ENCODE peak calls at places on chromosomes 12 and 14, in eight cellular contexts. O is dorsolateral prefrontal cortex, J is WERI-Rb-1, X is stomach, M is endothelial cell of umbilical vein, H is pancreas, I is cardiac muscle cell, N is body of pancreas. D is an unnamed sample.

GRCh38 chr12:105083551-105084105 is 630 bp downstream of the ALDH1L2 start:
- DNase-seq in O (peak; percentile 75), J (no peak), X (peak; percentile 58), M (peak; percentile 28), H (peak; percentile 79), I (peak; percentile 19), N (peak; percentile 68), D (no peak)

GRCh38 chr14:94483729-94484275 is 7.8 kb upstream of the SERPINA9 start:
- DNase-seq in O (no peak), J (no peak), X (no peak), M (no peak), H (no peak), I (no peak), N (no peak), D (no peak)

GRCh38 chr12:179131-179884 is 34.6 kb downstream of the SLC6A12 start:
- DNase-seq in O (no peak), J (no peak), X (no peak), M (peak; percentile 8), H (no peak), I (no peak), N (no peak), D (no peak)

GRCh38 chr14:20690848-20691640 is 2.5 kb downstream of the ANG start:
- DNase-seq in O (no peak), J (no peak), X (peak; percentile 45), M (peak; percentile 77), H (peak; percentile 78), I (peak; percentile 81), N (peak; percentile 65), D (no peak)

GRCh38 chr14:24074625-24075484 is 3.5 kb downstream of the CPNE6 start:
- DNase-seq in O (no peak), J (peak; percentile 56), X (peak; percentile 54), M (no peak), H (no peak), I (no peak), N (peak; percentile 37), D (no peak)

GRCh38 chr14:76104802-76105355 is 46.8 kb upstream of the GPATCH2L start:
- DNase-seq in O (no peak), J (peak; percentile 63), X (no peak), M (no peak), H (no peak), I (no peak), N (no peak), D (no peak)

GRCh38 chr12:14896477-14897184 is 11.0 kb upstream of the MGP start:
- DNase-seq in O (no peak), J (no peak), X (no peak), M (no peak), H (no peak), I (no peak), N (no peak), D (peak; percentile 60)

GRCh38 chr12:100733817-100734593 is 60.6 kb upstream of the ANO4 start:
- DNase-seq in O (no peak), J (no peak), X (no peak), M (peak; percentile 32), H (no peak), I (peak; percentile 59), N (no peak), D (no peak)

GRCh38 chr12:28035483-28035882 is 63.0 kb upstream of the PTHLH start:
- DNase-seq in O (no peak), J (no peak), X (no peak), M (peak; percentile 63), H (no peak), I (no peak), N (no peak), D (no peak)

GRCh38 chr12:2877959-2878732 is 1.1 kb downstream of the RHNO1 start:
- DNase-seq in O (no peak), J (peak; percentile 45), X (no peak), M (peak; percentile 42), H (no peak), I (no peak), N (no peak), D (no peak)

GRCh38 chr14:85415015-85415712 is 114.8 kb upstream of the FLRT2 start:
- DNase-seq in O (no peak), J (no peak), X (no peak), M (peak; percentile 67), H (peak; percentile 24), I (no peak), N (peak; percentile 47), D (peak; percentile 56)

GRCh38 chr12:24421759-24422158 is 472.3 kb upstream of the SOX5 start:
- DNase-seq in O (no peak), J (peak; percentile 15), X (no peak), M (no peak), H (no peak), I (no peak), N (no peak), D (no peak)

GRCh38 chr12:43669373-43669772 is 89.2 kb downstream of the PUS7L start:
- DNase-seq in O (no peak), J (no peak), X (no peak), M (no peak), H (no peak), I (no peak), N (no peak), D (no peak)

GRCh38 chr12:54082402-54082892 is 28.8 kb downstream of the HOXC4 start:
- DNase-seq in O (no peak), J (peak; percentile 78), X (peak; percentile 74), M (no peak), H (peak; percentile 19), I (peak; percentile 62), N (no peak), D (no peak)

GRCh38 chr14:32070282-32070681 is 6.8 kb upstream of the ARHGAP5 start:
- DNase-seq in O (no peak), J (no peak), X (no peak), M (no peak), H (no peak), I (no peak), N (no peak), D (no peak)

GRCh38 chr12:2383276-2384028 is 330.7 kb downstream of the CACNA1C start:
- DNase-seq in O (no peak), J (no peak), X (no peak), M (no peak), H (no peak), I (no peak), N (no peak), D (no peak)

GRCh38 chr14:29608861-29609260 is 318.8 kb downstream of the PRKD1 start:
- DNase-seq in O (no peak), J (no peak), X (no peak), M (no peak), H (no peak), I (no peak), N (no peak), D (no peak)

GRCh38 chr12:14905269-14906004 is 19.8 kb upstream of the MGP start:
- DNase-seq in O (no peak), J (no peak), X (no peak), M (peak; percentile 99), H (no peak), I (no peak), N (peak; percentile 21), D (no peak)

GRCh38 chr14:55899531-55899930 is 218.7 kb upstream of the PELI2 start:
- DNase-seq in O (no peak), J (no peak), X (no peak), M (no peak), H (no peak), I (no peak), N (no peak), D (no peak)

GRCh38 chr12:126617312-126617711 is 1552.1 kb downstream of the AACS start:
- DNase-seq in O (no peak), J (peak; percentile 39), X (no peak), M (no peak), H (no peak), I (no peak), N (no peak), D (no peak)

GRCh38 chr12:57816855-57817151 is 1.7 kb downstream of the AVIL start:
- DNase-seq in O (no peak), J (peak; percentile 62), X (no peak), M (no peak), H (no peak), I (no peak), N (no peak), D (no peak)

GRCh38 chr12:71947645-71948105 is 9.0 kb downstream of the TPH2 start:
- DNase-seq in O (peak; percentile 66), J (peak; percentile 82), X (no peak), M (no peak), H (no peak), I (no peak), N (peak; percentile 11), D (no peak)

GRCh38 chr12:85573635-85574214 is 262.5 kb downstream of the RASSF9 start:
- DNase-seq in O (no peak), J (no peak), X (no peak), M (no peak), H (no peak), I (no peak), N (no peak), D (no peak)

GRCh38 chr12:10501031-10501430 is 4.7 kb upstream of the EIF2S3B start:
- DNase-seq in O (no peak), J (no peak), X (no peak), M (peak; percentile 4), H (no peak), I (no peak), N (no peak), D (no peak)
- TF ChIP-seq CTCF in O (peak; percentile 47), J (no peak), X (no peak), M (no peak), H (no peak), I (peak; percentile 29), N (no peak), D (no peak)

GRCh38 chr14:69214376-69214775 is 23.1 kb downstream of the EXD2 start:
- DNase-seq in O (no peak), J (no peak), X (no peak), M (no peak), H (no peak), I (no peak), N (no peak), D (no peak)
- H3K4me3 ChIP-seq in O (no peak overlapping the region), J (no peak overlapping the region), X (no peak overlapping the region), M (no peak overlapping the region), H (no peak overlapping the region), I (no peak overlapping the region), N (no peak overlapping the region), D (no peak overlapping the region)

GRCh38 chr12:62279961-62280360 is 19.8 kb downstream of the USP15 start:
- DNase-seq in O (no peak), J (no peak), X (no peak), M (no peak), H (no peak), I (no peak), N (no peak), D (no peak)

GRCh38 chr12:62273724-62274380 is 13.6 kb downstream of the USP15 start:
- DNase-seq in O (no peak), J (no peak), X (no peak), M (no peak), H (no peak), I (no peak), N (no peak), D (no peak)

GRCh38 chr12:62282375-62282774 is 22.2 kb downstream of the USP15 start:
- DNase-seq in O (no peak), J (no peak), X (no peak), M (no peak), H (no peak), I (no peak), N (no peak), D (no peak)

GRCh38 chr12:62278022-62278421 is 17.8 kb downstream of the USP15 start:
- DNase-seq in O (no peak), J (no peak), X (no peak), M (no peak), H (no peak), I (no peak), N (no peak), D (no peak)

GRCh38 chr12:62279058-62279457 is 18.9 kb downstream of the USP15 start:
- DNase-seq in O (no peak), J (no peak), X (no peak), M (no peak), H (no peak), I (no peak), N (no peak), D (no peak)
- TF ChIP-seq CTCF in O (no peak), J (no peak), X (no peak), M (no peak), H (no peak), I (no peak), N (no peak), D (no peak)

GRCh38 chr12:75479963-75480461 is 543 bp upstream of the GLIPR1 start:
- DNase-seq in O (no peak), J (no peak), X (no peak), M (peak; percentile 57), H (no peak), I (no peak), N (no peak), D (peak; percentile 29)
- H3K4me3 ChIP-seq in O (peak overlapping the region; percentile 45), J (no peak overlapping the region), X (peak overlapping the region; percentile 46), M (peak overlapping the region; percentile 79), H (no peak overlapping the region), I (no peak overlapping the region), N (no peak overlapping the region), D (peak overlapping the region; percentile 28)

D was measured in AG04449.